ENCODE peak calls at places on chromosomes 3 and 15, in seven cellular contexts. X is NCI-H345, Z is SJSA1, G is progenitor cell of endocrine pancreas, L is foreskin fibroblast, H is ureter, U is breast epithelium. D is an unnamed sample.

GRCh38 chr3:73729969-73730440 is 105.3 kb upstream of the PDZRN3 start:
- DNase-seq in X (no peak), Z (no peak), G (no peak), L (no peak), H (no peak), U (no peak), D (peak; percentile 32)

GRCh38 chr3:8490079-8490552 is 11.5 kb upstream of the LMCD1 start:
- DNase-seq in X (no peak), Z (peak; percentile 71), G (no peak), L (peak; percentile 81), H (no peak), U (no peak), D (no peak)

GRCh38 chr15:69232144-69232543 is 66.6 kb upstream of the PAQR5 start:
- DNase-seq in X (no peak), Z (no peak), G (no peak), L (peak; percentile 20), H (no peak), U (no peak), D (no peak)

GRCh38 chr3:157353657-157354056 is 83.0 kb upstream of the PTX3 start:
- DNase-seq in X (no peak), Z (no peak), G (no peak), L (no peak), H (no peak), U (no peak), D (no peak)

GRCh38 chr3:134076816-134077215 is 47.1 kb upstream of the SLCO2A1 start:
- DNase-seq in X (no peak), Z (no peak), G (no peak), L (no peak), H (peak; percentile 12), U (no peak), D (no peak)

GRCh38 chr3:156448300-156448699 is 106.6 kb downstream of the SSR3 start:
- DNase-seq in X (no peak), Z (peak; percentile 15), G (no peak), L (no peak), H (no peak), U (no peak), D (no peak)

GRCh38 chr3:160885791-160886286 is 129.8 kb downstream of the PPM1L start:
- DNase-seq in X (peak; percentile 8), Z (peak; percentile 2), G (peak; percentile 15), L (peak; percentile 7), H (peak; percentile 43), U (no peak), D (peak; percentile 60)

GRCh38 chr15:37046876-37047614 is 53.3 kb downstream of the MEIS2 start:
- DNase-seq in X (no peak), Z (no peak), G (no peak), L (peak; percentile 28), H (no peak), U (no peak), D (no peak)

GRCh38 chr15:65323071-65323511 is 18.6 kb downstream of the RNU5B-1 start:
- DNase-seq in X (peak; percentile 60), Z (no peak), G (no peak), L (no peak), H (no peak), U (no peak), D (no peak)

GRCh38 chr3:41462103-41462691 is 262.9 kb downstream of the CTNNB1 start:
- DNase-seq in X (no peak), Z (no peak), G (no peak), L (no peak), H (no peak), U (no peak), D (no peak)

GRCh38 chr3:63980019-63980418 is 43.3 kb downstream of the PSMD6 start:
- DNase-seq in X (no peak), Z (no peak), G (no peak), L (no peak), H (no peak), U (no peak), D (no peak)

GRCh38 chr3:127443581-127444375 is 146.8 kb downstream of the TPRA1 start:
- DNase-seq in X (no peak), Z (no peak), G (no peak), L (no peak), H (no peak), U (peak; percentile 40), D (no peak)

GRCh38 chr3:101070260-101071121 is 77.3 kb upstream of the ABI3BP start:
- DNase-seq in X (peak; percentile 6), Z (no peak), G (peak; percentile 50), L (no peak), H (no peak), U (peak; percentile 55), D (peak; percentile 82)

GRCh38 chr15:90205886-90206285 is 4.8 kb downstream of the SEMA4B start:
- DNase-seq in X (no peak), Z (no peak), G (no peak), L (no peak), H (no peak), U (no peak), D (no peak)

GRCh38 chr3:175426805-175427204 is 567.7 kb downstream of the NAALADL2 start:
- DNase-seq in X (no peak), Z (no peak), G (no peak), L (no peak), H (no peak), U (no peak), D (no peak)

GRCh38 chr15:24761704-24762302 is 86.2 kb downstream of the NPAP1 start:
- DNase-seq in X (no peak), Z (no peak), G (no peak), L (no peak), H (no peak), U (no peak), D (no peak)

GRCh38 chr15:87623832-87624231 is 632.7 kb downstream of the NTRK3 start:
- DNase-seq in X (no peak), Z (no peak), G (no peak), L (no peak), H (no peak), U (no peak), D (no peak)

GRCh38 chr3:144286235-144286910 is 314.8 kb downstream of the DIPK2A start:
- DNase-seq in X (no peak), Z (no peak), G (no peak), L (no peak), H (no peak), U (no peak), D (no peak)

GRCh38 chr3:178703268-178703975 is 167.2 kb downstream of the KCNMB2 start:
- DNase-seq in X (peak; percentile 7), Z (peak; percentile 69), G (no peak), L (peak; percentile 65), H (no peak), U (no peak), D (no peak)

D was measured in colonic mucosa.